ENCODE peak calls at places on chromosome 6, in five cellular contexts. N, E, W, L and R are unnamed samples.

GRCh38 chr6:18997375-18997826 is 610.3 kb downstream of the RNF144B start:
- DNase-seq in N (peak; percentile 70), E (no peak), W (peak; percentile 57), L (no peak), R (peak; percentile 49)

GRCh38 chr6:123801067-123801466 is 2.6 kb upstream of the NKAIN2 start:
- DNase-seq in N (no peak), L (no peak), W (no peak), E (no peak), R (no peak)

GRCh38 chr6:11392778-11393507 is 144.6 kb upstream of the TMEM170B start:
- DNase-seq in E (peak; percentile 35), L (no peak), W (no peak), N (peak; percentile 14), R (no peak)

GRCh38 chr6:149716181-149716580 is 1.7 kb downstream of the LATS1 start:
- DNase-seq in N (no peak), L (no peak), E (no peak), W (peak; percentile 6), R (no peak)

GRCh38 chr6:40584741-40585140 is 2.4 kb downstream of the LRFN2 start:
- DNase-seq in N (no peak), L (no peak), E (no peak), W (no peak), R (no peak)

GRCh38 chr6:35392773-35393672 is 50.7 kb downstream of the PPARD start:
- DNase-seq in N (no peak), L (no peak), E (no peak), W (no peak), R (no peak)

GRCh38 chr6:3996349-3996748 is 82.6 kb downstream of the FAM217A start:
- DNase-seq in E (no peak), N (no peak), W (no peak), L (no peak), R (no peak)

GRCh38 chr6:72132851-72133250 is 246.5 kb downstream of the RIMS1 start:
- DNase-seq in N (no peak), W (no peak), L (no peak), E (no peak), R (no peak)

GRCh38 chr6:25341923-25342619 is 62.9 kb downstream of the CARMIL1 start:
- DNase-seq in W (no peak), N (no peak), L (no peak), E (no peak), R (no peak)

GRCh38 chr6:21190701-21191588 is 402.6 kb upstream of the SOX4 start:
- DNase-seq in L (no peak), W (no peak), N (peak; percentile 8), E (no peak), R (no peak)

GRCh38 chr6:166419268-166419667 is 36.5 kb upstream of the MPC1 start:
- DNase-seq in E (no peak), N (no peak), L (no peak), W (peak; percentile 47), R (no peak)

GRCh38 chr6:148455674-148456559 is 113.3 kb downstream of the SASH1 start:
- DNase-seq in N (no peak), E (peak; percentile 17), W (no peak), L (no peak), R (no peak)

GRCh38 chr6:139060332-139060731 is 31.8 kb downstream of the ABRACL start:
- DNase-seq in W (no peak), E (no peak), L (no peak), N (peak; percentile 74), R (no peak)

GRCh38 chr6:30922447-30922852 is 8.4 kb downstream of the VARS2 start:
- DNase-seq in W (no peak), E (no peak), N (no peak), L (no peak), R (no peak)

GRCh38 chr6:123808556-123808955 is 4.9 kb downstream of the NKAIN2 start:
- DNase-seq in L (no peak), W (no peak), N (no peak), E (no peak), R (no peak)

DNA sequence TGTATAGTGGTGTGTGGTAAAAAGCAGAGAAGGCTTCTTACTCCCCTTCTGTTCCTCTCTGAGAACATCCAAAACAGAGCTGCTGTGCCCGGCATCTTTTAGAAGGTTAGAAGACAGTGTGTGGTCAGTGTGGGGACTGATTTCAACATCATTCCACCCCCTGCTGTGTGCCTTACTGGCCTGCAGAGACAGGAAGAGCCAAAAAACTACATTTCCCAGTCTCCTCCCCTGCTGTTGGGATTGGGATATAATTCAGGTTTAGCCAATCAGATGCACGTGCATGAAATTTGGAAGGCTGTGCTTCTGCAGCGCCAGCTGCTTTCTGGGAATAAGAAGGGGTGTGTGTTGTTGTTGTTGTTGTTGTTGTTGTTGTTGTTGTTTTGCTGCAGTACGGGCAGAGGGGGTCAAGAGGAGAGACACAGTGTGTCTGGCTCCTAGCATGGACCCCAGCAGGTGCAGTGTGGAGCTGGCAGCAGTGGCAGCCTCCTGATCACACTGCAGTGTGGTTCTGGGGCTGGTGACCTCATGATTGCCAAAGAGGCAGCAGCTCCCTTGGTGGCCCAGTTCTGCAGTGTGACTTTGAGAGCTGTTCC is 74.7 kb downstream of the MRPL14 start:
- DNase-seq in L (no peak), N (peak; percentile 82), W (no peak), E (no peak), R (no peak)
- TF ChIP-seq CTCF in L (no peak), N (peak; percentile 11), W (no peak), E (no peak), R (no peak)

GRCh38 chr6:1612386-1612893 is 2.7 kb downstream of the FOXC1 start:
- DNase-seq in E (no peak), W (no peak), L (no peak), N (no peak), R (no peak)
- H3K4me3 ChIP-seq in E (peak overlapping the region; percentile 80), W (no peak overlapping the region), L (peak overlapping the region; percentile 81), N (peak overlapping the region; percentile 72), R (no peak overlapping the region)

GRCh38 chr6:100775667-100776066 is 105.5 kb downstream of the ASCC3 start:
- DNase-seq in N (peak; percentile 31), E (no peak), W (no peak), L (no peak), R (no peak)
- TF ChIP-seq CTCF in N (peak; percentile 28), E (peak; percentile 22), W (peak; percentile 58), L (peak; percentile 39), R (peak; percentile 52)

GRCh38 chr6:144804246-144804790 is 519.2 kb downstream of the UTRN start:
- DNase-seq in N (no peak), L (no peak), W (no peak), E (no peak), R (no peak)
- H3K4me3 ChIP-seq in N (no peak overlapping the region), L (no peak overlapping the region), W (no peak overlapping the region), E (no peak overlapping the region), R (no peak overlapping the region)

GRCh38 chr6:28893172-28893799 is 30.5 kb downstream of the TRIM27 start:
- DNase-seq in L (no peak), E (no peak), N (no peak), W (no peak), R (no peak)

GRCh38 chr6:28895131-28895812 is 28.5 kb downstream of the TRIM27 start:
- DNase-seq in E (peak; percentile 85), W (peak; percentile 97), N (peak; percentile 98), L (peak; percentile 92), R (peak; percentile 92)

GRCh38 chr6:28898710-28898965 is 25.1 kb downstream of the TRIM27 start:
- DNase-seq in W (no peak), L (no peak), E (no peak), N (no peak), R (no peak)

GRCh38 chr6:28900577-28901266 is 23.1 kb downstream of the TRIM27 start:
- DNase-seq in N (no peak), L (no peak), W (peak; percentile 53), E (no peak), R (no peak)

DNA sequence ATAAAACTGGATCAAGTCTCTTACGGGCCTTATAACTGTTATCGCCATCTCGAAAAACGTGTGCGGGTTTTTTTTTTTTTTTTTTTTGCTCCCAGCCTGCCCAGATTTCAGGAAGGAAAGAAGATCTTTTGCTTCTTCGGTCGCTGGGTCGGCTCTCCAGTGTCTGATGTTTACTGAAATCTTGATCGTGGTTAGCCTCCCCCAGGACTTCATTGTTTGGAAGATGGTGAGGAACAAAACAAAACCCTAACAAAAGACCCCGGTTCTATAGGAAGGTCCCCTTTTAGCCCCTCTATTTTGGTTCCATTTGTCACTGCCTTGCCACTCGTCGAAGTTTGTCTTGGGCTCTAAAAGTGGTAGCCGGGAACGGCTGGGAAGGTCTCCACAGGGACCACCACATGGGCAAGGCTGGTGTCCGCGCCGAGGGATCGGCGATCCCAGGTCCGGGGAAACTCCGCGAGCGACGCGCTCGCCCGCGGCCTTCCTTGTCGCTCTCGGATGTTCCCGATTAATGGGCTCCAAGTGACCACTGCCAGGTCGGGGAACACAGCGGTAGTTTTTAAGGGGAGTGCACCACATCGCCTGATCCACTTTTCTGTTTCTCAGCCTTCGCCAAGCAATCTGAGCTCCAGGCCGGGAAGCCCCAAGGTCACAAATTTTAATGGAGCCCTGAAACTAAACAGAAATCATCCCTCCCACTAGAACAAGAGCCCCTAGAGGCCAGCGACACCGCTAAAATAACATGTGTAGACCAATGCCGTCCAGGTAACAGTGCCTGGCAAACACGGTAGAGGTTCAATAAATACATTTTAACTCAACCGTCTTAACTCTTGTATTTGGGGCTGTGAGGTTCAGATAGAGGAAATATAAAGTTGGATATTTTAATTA is 27.0 kb downstream of the TRIM27 start:
- DNase-seq in E (peak; percentile 54), N (peak; percentile 67), L (peak; percentile 54), W (peak; percentile 79), R (peak; percentile 48)
- TF ChIP-seq CTCF in E (no peak), N (peak; percentile 31), L (peak; percentile 19), W (peak; percentile 61), R (peak; percentile 32)

GRCh38 chr6:108648186-108648585 is 87.5 kb downstream of the FOXO3 start:
- DNase-seq in L (no peak), N (no peak), W (no peak), E (no peak), R (no peak)
- H3K4me3 ChIP-seq in L (no peak overlapping the region), N (no peak overlapping the region), W (no peak overlapping the region), E (no peak overlapping the region), R (no peak overlapping the region)